ENCODE peak calls at places on chromosomes 12 and 14, in eight cellular contexts. F is RPMI8226; P is hippocampal formation; A is NCI-H2081; M is LoVo; Q is psoas muscle; G is effector memory CD8-positive, alpha-beta T cell; K is NCI-H748 treated with DMSO at 0.1 percent for 48 hours. W is an unnamed sample.

GRCh38 chr14:22882529-22883190 is 362 bp upstream of the REM2 start:
- DNase-seq in F (peak; percentile 46), P (no peak), A (peak; percentile 25), M (no peak), Q (no peak), G (no peak), K (no peak), W (peak; percentile 42)

GRCh38 chr14:102731101-102731870 is 46.0 kb upstream of the TRAF3 start:
- DNase-seq in F (no peak), P (no peak), A (no peak), M (no peak), Q (no peak), G (no peak), K (no peak), W (no peak)

GRCh38 chr14:82385043-82385442 is 851.4 kb upstream of the SEL1L start:
- DNase-seq in F (no peak), P (no peak), A (peak; percentile 91), M (peak; percentile 1), Q (no peak), G (no peak), K (peak; percentile 76), W (no peak)

GRCh38 chr12:15276088-15276698 is 46.1 kb upstream of the PTPRO start:
- DNase-seq in F (peak; percentile 12), P (peak; percentile 5), A (peak; percentile 49), M (peak; percentile 54), Q (no peak), G (no peak), K (peak; percentile 45), W (peak; percentile 47)

GRCh38 chr12:32198555-32198954 is 91.9 kb downstream of the BICD1 start:
- DNase-seq in F (no peak), P (no peak), A (no peak), M (no peak), Q (no peak), G (no peak), K (no peak), W (no peak)

GRCh38 chr12:51025748-51026654 is at the start of gene SLC11A2:
- DNase-seq in F (peak; percentile 96), P (peak; percentile 95), A (peak; percentile 96), M (peak; percentile 99), Q (peak; percentile 98), G (peak; percentile 83), K (peak; percentile 87), W (peak; percentile 97)

GRCh38 chr14:75011356-75012097 is 8.8 kb downstream of the EIF2B2 start:
- DNase-seq in F (no peak), P (no peak), A (no peak), M (no peak), Q (no peak), G (no peak), K (no peak), W (no peak)

GRCh38 chr12:123329799-123330198 is 34.8 kb downstream of the SBNO1 start:
- DNase-seq in F (no peak), P (no peak), A (no peak), M (no peak), Q (no peak), G (no peak), K (no peak), W (no peak)

GRCh38 chr14:99158150-99158549 is 113.8 kb downstream of the BCL11B start:
- DNase-seq in F (no peak), P (no peak), A (no peak), M (peak; percentile 9), Q (no peak), G (no peak), K (no peak), W (no peak)

GRCh38 chr14:55781046-55781445 is 201.0 kb downstream of the KTN1 start:
- DNase-seq in F (no peak), P (no peak), A (no peak), M (no peak), Q (no peak), G (no peak), K (no peak), W (no peak)

GRCh38 chr12:6205761-6206160 is 5.6 kb downstream of the CD9 start:
- DNase-seq in F (no peak), P (no peak), A (no peak), M (no peak), Q (no peak), G (no peak), K (no peak), W (no peak)

GRCh38 chr14:72500234-72500838 is 393.6 kb downstream of the DPF3 start:
- DNase-seq in F (no peak), P (no peak), A (no peak), M (no peak), Q (no peak), G (no peak), K (no peak), W (no peak)

GRCh38 chr12:112947314-112947713 is 9.0 kb downstream of the OAS3 start:
- DNase-seq in F (no peak), P (no peak), A (no peak), M (no peak), Q (no peak), G (no peak), K (no peak), W (no peak)

GRCh38 chr14:31886161-31886835 is 190.8 kb upstream of the ARHGAP5 start:
- DNase-seq in F (no peak), P (no peak), A (no peak), M (no peak), Q (no peak), G (no peak), K (no peak), W (no peak)

GRCh38 chr12:116009805-116010204 is 267.7 kb downstream of the MED13L start:
- DNase-seq in F (no peak), P (no peak), A (no peak), M (no peak), Q (no peak), G (no peak), K (no peak), W (no peak)

GRCh38 chr12:9784326-9784725 is 23.6 kb upstream of the CD69 start:
- DNase-seq in F (no peak), P (no peak), A (no peak), M (no peak), Q (no peak), G (no peak), K (no peak), W (no peak)

GRCh38 chr12:126772171-126772864 is 1494.7 kb upstream of the TMEM132C start:
- DNase-seq in F (peak; percentile 68), P (no peak), A (no peak), M (peak; percentile 92), Q (no peak), G (peak; percentile 64), K (peak; percentile 36), W (peak; percentile 99)

GRCh38 chr12:47397664-47398281 is 308.1 kb downstream of the RPAP3 start:
- DNase-seq in F (peak; percentile 21), P (no peak), A (peak; percentile 50), M (peak; percentile 49), Q (no peak), G (peak; percentile 44), K (peak; percentile 19), W (peak; percentile 75)

GRCh38 chr12:70837026-70837425 is 83.5 kb downstream of the PTPRR start:
- DNase-seq in F (no peak), P (no peak), A (no peak), M (no peak), Q (no peak), G (no peak), K (no peak), W (no peak)

GRCh38 chr12:12503384-12504078 is 59.1 kb downstream of the DUSP16 start:
- DNase-seq in F (no peak), P (no peak), A (no peak), M (no peak), Q (no peak), G (peak; percentile 41), K (no peak), W (no peak)

GRCh38 chr12:22310712-22311111 is 23.8 kb downstream of the ST8SIA1 start:
- DNase-seq in F (no peak), P (no peak), A (no peak), M (no peak), Q (no peak), G (no peak), K (no peak), W (no peak)

GRCh38 chr14:52825085-52825484 is 33.7 kb upstream of the GNPNAT1 start:
- DNase-seq in F (no peak), P (no peak), A (no peak), M (no peak), Q (no peak), G (no peak), K (no peak), W (no peak)

GRCh38 chr14:66237701-66238100 is 248.5 kb upstream of the CCDC196 start:
- DNase-seq in F (no peak), P (no peak), A (no peak), M (no peak), Q (no peak), G (no peak), K (no peak), W (no peak)

GRCh38 chr12:52082988-52083637 is 3.6 kb downstream of the SMIM41 start:
- DNase-seq in F (peak; percentile 61), P (peak; percentile 25), A (peak; percentile 65), M (peak; percentile 52), Q (peak; percentile 85), G (peak; percentile 68), K (peak; percentile 29), W (peak; percentile 55)

GRCh38 chr14:55297611-55298323 is 26.5 kb downstream of the FBXO34 start:
- DNase-seq in F (peak; percentile 9), P (no peak), A (no peak), M (peak; percentile 49), Q (no peak), G (no peak), K (no peak), W (no peak)

GRCh38 chr14:20986811-20987210 is 3.0 kb upstream of the METTL17 start:
- DNase-seq in F (no peak), P (no peak), A (no peak), M (peak; percentile 63), Q (no peak), G (no peak), K (no peak), W (peak; percentile 77)